ENCODE peak calls at places on chromosomes 12 and 14, in five cellular contexts. R, T, N, Y and C are unnamed samples.

GRCh38 chr12:80166751-80167150 is 67.4 kb downstream of the OTOGL start:
- DNase-seq in T (no peak), Y (no peak), N (no peak), R (no peak), C (no peak)

GRCh38 chr12:18296201-18296908 is 35.0 kb downstream of the PIK3C2G start:
- DNase-seq in R (no peak), Y (no peak), T (no peak), N (peak; percentile 36), C (no peak)

GRCh38 chr14:72643317-72643801 is 250.5 kb downstream of the DPF3 start:
- DNase-seq in R (no peak), T (peak; percentile 99), Y (peak; percentile 94), N (no peak), C (peak; percentile 96)

GRCh38 chr14:106875503-106875902 is 1349.1 kb downstream of the TMEM121 start:
- DNase-seq in N (no peak), Y (no peak), T (no peak), R (peak; percentile 80), C (no peak)

GRCh38 chr14:100722367-100722766 is 4.3 kb upstream of the DLK1 start:
- DNase-seq in R (no peak), Y (no peak), N (no peak), T (no peak), C (no peak)

GRCh38 chr12:88684610-88685009 is 104.3 kb upstream of the KITLG start:
- DNase-seq in T (no peak), N (no peak), Y (no peak), R (no peak), C (no peak)

GRCh38 chr12:47868041-47868440 is 36.8 kb downstream of the VDR start:
- DNase-seq in R (no peak), Y (no peak), T (no peak), N (no peak), C (no peak)

GRCh38 chr14:31902915-31903646 is 174.0 kb upstream of the ARHGAP5 start:
- DNase-seq in Y (no peak), N (no peak), T (no peak), R (no peak), C (no peak)

GRCh38 chr12:108478611-108479010 is 36.5 kb upstream of the FICD start:
- DNase-seq in Y (peak; percentile 4), N (no peak), R (no peak), T (no peak), C (no peak)

GRCh38 chr14:58428011-58428807 is 690 bp downstream of the KIAA0586 start:
- DNase-seq in T (peak; percentile 63), Y (peak; percentile 19), N (no peak), R (no peak), C (peak; percentile 45)

GRCh38 chr12:86334071-86334470 is 77.9 kb upstream of the MGAT4C start:
- DNase-seq in Y (no peak), R (no peak), T (no peak), N (no peak), C (no peak)

GRCh38 chr12:11768233-11768965 is 118.9 kb downstream of the ETV6 start:
- DNase-seq in R (no peak), T (no peak), N (no peak), Y (no peak), C (no peak)

GRCh38 chr14:105012171-105012985 is 8.5 kb downstream of the CDCA4 start:
- DNase-seq in Y (no peak), T (no peak), N (no peak), R (peak; percentile 61), C (no peak)

GRCh38 chr14:61470261-61470953 is 149.0 kb downstream of the PRKCH start:
- DNase-seq in T (peak; percentile 98), Y (peak; percentile 70), N (no peak), R (no peak), C (peak; percentile 94)

GRCh38 chr14:45990252-45990651 is 661.3 kb downstream of the RPL10L start:
- DNase-seq in T (no peak), R (no peak), Y (no peak), N (no peak), C (no peak)

GRCh38 chr14:80496090-80496489 is 284.8 kb upstream of the DIO2 start:
- DNase-seq in N (no peak), R (no peak), T (no peak), Y (no peak), C (no peak)

GRCh38 chr14:74620497-74620921 is 8.5 kb upstream of the LTBP2 start:
- DNase-seq in Y (peak; percentile 79), T (peak; percentile 95), N (no peak), R (no peak), C (peak; percentile 96)

GRCh38 chr12:25694072-25694471 is 141.0 kb upstream of the LMNTD1 start:
- DNase-seq in R (no peak), Y (peak; percentile 86), N (peak; percentile 34), T (peak; percentile 85), C (peak; percentile 96)

GRCh38 chr14:105836160-105836559 is 309.8 kb downstream of the TMEM121 start:
- DNase-seq in R (no peak), T (no peak), Y (no peak), N (no peak), C (no peak)

GRCh38 chr14:68232643-68233055 is 413.1 kb downstream of the RAD51B start:
- DNase-seq in T (peak; percentile 99), R (peak; percentile 66), N (peak; percentile 90), Y (peak; percentile 94), C (peak; percentile 99)

GRCh38 chr12:6461401-6462233 is 8.9 kb downstream of the VAMP1 start:
- DNase-seq in Y (no peak), R (peak; percentile 96), T (peak; percentile 45), N (no peak), C (peak; percentile 41)

GRCh38 chr12:46402451-46402850 is 29.9 kb upstream of the SLC38A2 start:
- DNase-seq in Y (peak; percentile 79), R (no peak), T (peak; percentile 81), N (peak; percentile 91), C (no peak)

GRCh38 chr14:68843471-68844209 is 50.8 kb upstream of the ZFP36L1 start:
- DNase-seq in N (peak; percentile 84), T (peak; percentile 57), Y (no peak), R (peak; percentile 91), C (peak; percentile 67)

GRCh38 chr14:77100961-77101360 is 2.9 kb downstream of the CIPC start:
- DNase-seq in R (no peak), T (peak; percentile 27), N (no peak), Y (no peak), C (no peak)

GRCh38 chr12:62998454-62998853 is 63.5 kb upstream of the PPM1H start:
- DNase-seq in R (no peak), Y (no peak), T (no peak), N (no peak), C (no peak)

GRCh38 chr12:94089891-94090290 is 58.5 kb upstream of the PLXNC1 start:
- DNase-seq in R (no peak), Y (no peak), N (no peak), T (peak; percentile 58), C (no peak)

GRCh38 chr14:71355324-71356201 is 448.3 kb downstream of the PCNX1 start:
- DNase-seq in Y (peak; percentile 39), R (no peak), N (peak; percentile 53), T (peak; percentile 68), C (no peak)

GRCh38 chr12:32647275-32647674 is 31.8 kb upstream of the DNM1L start:
- DNase-seq in N (no peak), Y (no peak), R (no peak), T (no peak), C (no peak)

GRCh38 chr12:109678732-109679131 is 34.9 kb upstream of the FAM222A start:
- DNase-seq in R (peak; percentile 56), T (no peak), N (no peak), Y (no peak), C (no peak)

GRCh38 chr12:69389836-69390235 is 30.3 kb downstream of the YEATS4 start:
- DNase-seq in Y (peak; percentile 22), T (peak; percentile 79), R (no peak), N (no peak), C (peak; percentile 50)

GRCh38 chr12:13041224-13041623 is 3.0 kb upstream of the FAM234B start:
- DNase-seq in R (no peak), T (no peak), Y (no peak), N (no peak), C (no peak)

GRCh38 chr14:21867541-21867940 is 193.9 kb upstream of the OR4E1 start:
- DNase-seq in N (no peak), T (peak; percentile 23), R (no peak), Y (no peak), C (peak; percentile 60)

GRCh38 chr12:81797100-81797499 is 38.0 kb upstream of the PPFIA2 start:
- DNase-seq in N (no peak), R (no peak), T (no peak), Y (no peak), C (no peak)

GRCh38 chr12:50061172-50061571 is 3.8 kb downstream of the ASIC1 start:
- DNase-seq in T (no peak), R (no peak), N (no peak), Y (no peak), C (no peak)
- H3K27me3 ChIP-seq in T (peaks cover 8% of the 10 kb centered on the region), R (no peaks in the 10 kb centered on the region), N (no peaks in the 10 kb centered on the region), Y (peaks cover 5% of the 10 kb centered on the region), C (no peaks in the 10 kb centered on the region)

GRCh38 chr12:111150476-111150875 is 218.4 kb downstream of the PHETA1 start:
- DNase-seq in R (no peak), T (no peak), N (no peak), Y (no peak), C (no peak)

GRCh38 chr12:111150894-111151293 is 218.0 kb downstream of the PHETA1 start:
- DNase-seq in N (no peak), Y (no peak), R (no peak), T (no peak), C (no peak)

GRCh38 chr12:111151441-111151840 is 217.5 kb downstream of the PHETA1 start:
- DNase-seq in T (no peak), Y (no peak), N (no peak), R (no peak), C (no peak)

GRCh38 chr12:111154180-111154579 is 214.7 kb downstream of the PHETA1 start:
- DNase-seq in Y (no peak), N (no peak), T (no peak), R (no peak), C (no peak)

GRCh38 chr12:111152581-111152980 is 216.3 kb downstream of the PHETA1 start:
- DNase-seq in N (no peak), Y (no peak), R (no peak), T (no peak), C (no peak)
- H3K27me3 ChIP-seq in N (no peaks in the 10 kb centered on the region), Y (peaks cover 13% of the 10 kb centered on the region), R (no peaks in the 10 kb centered on the region), T (peaks cover 7% of the 10 kb centered on the region), C (no peaks in the 10 kb centered on the region)

GRCh38 chr14:95875831-95876768 is 532 bp upstream of the TUNAR start:
- DNase-seq in T (no peak), N (no peak), R (no peak), Y (no peak), C (no peak)
- H3K27me3 ChIP-seq in T (peaks cover 22% of the 10 kb centered on the region), N (no peaks in the 10 kb centered on the region), R (no peaks in the 10 kb centered on the region), Y (peaks cover 18% of the 10 kb centered on the region), C (peaks cover 25% of the 10 kb centered on the region)

GRCh38 chr12:66744956-66745383 is 66.1 kb upstream of the GRIP1 start:
- DNase-seq in R (no peak), T (no peak), N (no peak), Y (no peak), C (no peak)
- H3K27me3 ChIP-seq in R (no peaks in the 10 kb centered on the region), T (no peaks in the 10 kb centered on the region), N (no peaks in the 10 kb centered on the region), Y (no peaks in the 10 kb centered on the region), C (no peaks in the 10 kb centered on the region)

GRCh38 chr12:53975816-53976152 is 1.0 kb upstream of the HOTAIR start:
- DNase-seq in Y (no peak), N (no peak), R (no peak), T (no peak), C (no peak)
- H3K27me3 ChIP-seq in Y (no peaks in the 10 kb centered on the region), N (peaks cover 79% of the 10 kb centered on the region), R (no peaks in the 10 kb centered on the region), T (peaks cover 95% of the 10 kb centered on the region), C (peaks cover 91% of the 10 kb centered on the region)

GRCh38 chr12:53935562-53936341 is 2.9 kb upstream of the HOXC13 start:
- DNase-seq in N (no peak), Y (no peak), R (no peak), T (no peak), C (no peak)
- H3K27me3 ChIP-seq in N (peaks cover 87% of the 10 kb centered on the region), Y (peaks cover 81% of the 10 kb centered on the region), R (no peaks in the 10 kb centered on the region), T (peaks cover 90% of the 10 kb centered on the region), C (peaks cover 97% of the 10 kb centered on the region)